ENCODE peak calls at places on chromosomes 5 and 9, in seven cellular contexts. E is hippocampal formation; Q is NCI-H1694 treated with DMSO at 0.1 percent for 48 hours; C is activated naive CD4-positive, alpha-beta T cell treated with Interleukin-2 at 50 U/mL for 16 hours; V is HT1080; M is NCI-H345; L is activated T-cell treated with anti-CD3 and anti-CD28 coated beads for 1 hour. S is an unnamed sample.

GRCh38 chr9:104247899-104248460 is 153.9 kb downstream of the SMC2 start:
- DNase-seq in C (no peak), M (no peak), L (no peak), V (no peak), E (no peak), Q (no peak), S (no peak)

GRCh38 chr9:76266649-76267627 is 127.3 kb downstream of the RFK start:
- DNase-seq in L (no peak), C (no peak), V (no peak), M (peak; percentile 6), E (no peak), Q (no peak), S (no peak)

GRCh38 chr9:24912767-24913166 is 367.1 kb upstream of the IZUMO3 start:
- DNase-seq in L (no peak), C (no peak), V (peak; percentile 29), Q (no peak), M (no peak), E (no peak), S (no peak)

GRCh38 chr5:159819671-159820411 is 96.4 kb upstream of the ADRA1B start:
- DNase-seq in L (no peak), C (no peak), V (no peak), M (no peak), Q (no peak), E (no peak), S (peak; percentile 73)

GRCh38 chr5:180873628-180874520 is 12.8 kb upstream of the ZFP62 start:
- DNase-seq in Q (peak; percentile 22), E (peak; percentile 6), L (no peak), M (no peak), C (peak; percentile 24), V (peak; percentile 70), S (peak; percentile 29)

GRCh38 chr9:36148652-36149051 is 12.1 kb downstream of the GLIPR2 start:
- DNase-seq in Q (no peak), C (peak; percentile 75), E (peak; percentile 93), L (peak; percentile 68), V (peak; percentile 98), M (peak; percentile 5), S (peak; percentile 72)

GRCh38 chr5:33781286-33781685 is 110.5 kb downstream of the ADAMTS12 start:
- DNase-seq in L (no peak), M (no peak), E (no peak), Q (no peak), C (no peak), V (peak; percentile 86), S (no peak)

GRCh38 chr5:149486726-149487635 is 64.3 kb downstream of the CSNK1A1 start:
- DNase-seq in E (no peak), Q (no peak), V (peak; percentile 64), M (no peak), C (no peak), L (no peak), S (peak; percentile 82)

GRCh38 chr9:34989946-34990635 is 546 bp downstream of the DNAJB5 start:
- DNase-seq in V (no peak), L (peak; percentile 21), E (no peak), Q (no peak), M (peak; percentile 75), C (peak; percentile 49), S (peak; percentile 58)

GRCh38 chr9:137406876-137407589 is 15.9 kb downstream of the EXD3 start:
- DNase-seq in Q (peak; percentile 20), E (peak; percentile 36), M (peak; percentile 50), V (no peak), C (peak; percentile 63), L (peak; percentile 55), S (peak; percentile 66)

GRCh38 chr5:157575096-157575872 is at the start of gene ADAM19:
- DNase-seq in M (peak; percentile 79), E (no peak), Q (no peak), L (peak; percentile 37), V (peak; percentile 63), C (peak; percentile 56), S (peak; percentile 38)

GRCh38 chr5:172370237-172370640 is 84.1 kb downstream of the SH3PXD2B start:
- DNase-seq in V (no peak), Q (no peak), M (no peak), C (no peak), E (peak; percentile 54), L (no peak), S (no peak)

GRCh38 chr5:142817961-142818431 is 47.8 kb downstream of the ARHGAP26 start:
- DNase-seq in L (no peak), V (no peak), M (no peak), Q (no peak), E (no peak), C (no peak), S (no peak)

GRCh38 chr5:15320896-15321295 is 179.1 kb upstream of the FBXL7 start:
- DNase-seq in L (no peak), E (peak; percentile 41), V (no peak), C (no peak), Q (no peak), M (no peak), S (no peak)

GRCh38 chr9:89892053-89892419 is 287.2 kb downstream of the GADD45G start:
- DNase-seq in M (no peak), E (no peak), Q (no peak), V (no peak), L (no peak), C (no peak), S (no peak)

GRCh38 chr5:61052870-61053269 is 107.9 kb downstream of the NDUFAF2 start:
- DNase-seq in V (peak; percentile 90), M (no peak), Q (no peak), C (no peak), E (no peak), L (no peak), S (peak; percentile 90)

GRCh38 chr9:69221036-69221435 is 47.0 kb downstream of the TJP2 start:
- DNase-seq in M (no peak), E (no peak), C (no peak), Q (no peak), L (no peak), V (no peak), S (no peak)

GRCh38 chr5:105163547-105163946 is 1601.0 kb upstream of the NUDT12 start:
- DNase-seq in E (no peak), C (no peak), Q (no peak), V (no peak), M (no peak), L (no peak), S (no peak)

GRCh38 chr5:159094745-159095144 is 5.0 kb downstream of the EBF1 start:
- DNase-seq in L (peak; percentile 48), C (peak; percentile 34), M (peak; percentile 29), E (no peak), Q (peak; percentile 64), V (peak; percentile 67), S (peak; percentile 73)

GRCh38 chr5:179837076-179838011 is 16.6 kb downstream of the SQSTM1 start:
- DNase-seq in C (no peak), Q (no peak), L (no peak), E (no peak), M (no peak), V (no peak), S (no peak)

GRCh38 chr5:16889972-16890519 is 46.0 kb downstream of the MYO10 start:
- DNase-seq in V (peak; percentile 58), C (no peak), M (no peak), Q (peak; percentile 27), L (no peak), E (no peak), S (peak; percentile 61)

GRCh38 chr5:37875051-37875787 is 35.4 kb upstream of the GDNF start:
- DNase-seq in M (no peak), V (peak; percentile 73), E (no peak), L (no peak), Q (no peak), C (no peak), S (peak; percentile 89)

GRCh38 chr5:99004960-99005359 is 76.2 kb upstream of the CHD1 start:
- DNase-seq in M (no peak), C (no peak), E (no peak), L (no peak), V (no peak), Q (no peak), S (peak; percentile 56)

GRCh38 chr5:99349842-99350241 is 421.0 kb upstream of the CHD1 start:
- DNase-seq in Q (no peak), V (no peak), L (no peak), E (no peak), M (no peak), C (no peak), S (no peak)

GRCh38 chr9:32430720-32431119 is 46.3 kb downstream of the ACO1 start:
- DNase-seq in M (no peak), C (no peak), E (no peak), V (peak; percentile 75), L (no peak), Q (no peak), S (peak; percentile 29)

GRCh38 chr5:89595065-89595464 is 712.1 kb upstream of the MEF2C start:
- DNase-seq in C (no peak), M (no peak), V (no peak), E (no peak), Q (no peak), L (no peak), S (no peak)

S was measured in epithelial cell of esophagus.